ENCODE peak calls at places on chromosomes 5 and 9, in four cellular contexts. One of them, this sample, is unnamed.

GRCh38 chr5:102018690-102019089 is 277.4 kb downstream of the SLCO4C1 start:
- DNase-seq in IMR-90: no peak
- DNase-seq in PC-3: no peak
- DNase-seq in CD8-positive, alpha-beta T cell: no peak
- DNase-seq in this sample: peak; percentile 10

GRCh38 chr5:97162045-97162444 is 19.6 kb upstream of the LIX1 start:
- DNase-seq in PC-3: peak; percentile 87
- DNase-seq in CD8-positive, alpha-beta T cell: no peak
- DNase-seq in IMR-90: peak; percentile 84
- DNase-seq in this sample: peak; percentile 86

GRCh38 chr5:112757468-112758208 is 20.0 kb downstream of the APC start:
- DNase-seq in IMR-90: peak; percentile 68
- DNase-seq in PC-3: peak; percentile 79
- DNase-seq in CD8-positive, alpha-beta T cell: no peak
- DNase-seq in this sample: peak; percentile 78

GRCh38 chr9:133119039-133119438 is 2.0 kb downstream of the RALGDS start:
- DNase-seq in PC-3: no peak
- DNase-seq in IMR-90: no peak
- DNase-seq in CD8-positive, alpha-beta T cell: no peak
- DNase-seq in this sample: no peak

GRCh38 chr5:175484824-175485223 is 6.5 kb downstream of the SFXN1 start:
- DNase-seq in PC-3: no peak
- DNase-seq in CD8-positive, alpha-beta T cell: no peak
- DNase-seq in IMR-90: no peak
- DNase-seq in this sample: no peak

GRCh38 chr9:73269430-73270101 is 117.9 kb downstream of the ANXA1 start:
- DNase-seq in CD8-positive, alpha-beta T cell: no peak
- DNase-seq in PC-3: peak; percentile 38
- DNase-seq in IMR-90: peak; percentile 2
- DNase-seq in this sample: peak; percentile 72

GRCh38 chr5:84816746-84817547 is 432.3 kb upstream of the EDIL3 start:
- DNase-seq in PC-3: no peak
- DNase-seq in CD8-positive, alpha-beta T cell: no peak
- DNase-seq in IMR-90: peak; percentile 29
- DNase-seq in this sample: no peak

GRCh38 chr5:81183811-81184748 is 49.0 kb upstream of the CKMT2 start:
- DNase-seq in PC-3: no peak
- DNase-seq in IMR-90: no peak
- DNase-seq in CD8-positive, alpha-beta T cell: no peak
- DNase-seq in this sample: no peak

GRCh38 chr9:72894342-72894741 is 58.5 kb downstream of the ALDH1A1 start:
- DNase-seq in IMR-90: peak; percentile 4
- DNase-seq in PC-3: no peak
- DNase-seq in CD8-positive, alpha-beta T cell: no peak
- DNase-seq in this sample: no peak

GRCh38 chr5:130836729-130837660 is 328.1 kb downstream of the HINT1 start:
- DNase-seq in CD8-positive, alpha-beta T cell: no peak
- DNase-seq in IMR-90: no peak
- DNase-seq in PC-3: peak; percentile 54
- DNase-seq in this sample: peak; percentile 68

GRCh38 chr9:127598839-127599549 is 13.1 kb upstream of the STXBP1 start:
- DNase-seq in PC-3: no peak
- DNase-seq in CD8-positive, alpha-beta T cell: no peak
- DNase-seq in IMR-90: no peak
- DNase-seq in this sample: no peak

GRCh38 chr5:60586307-60586901 is 113.6 kb downstream of the DEPDC1B start:
- DNase-seq in CD8-positive, alpha-beta T cell: no peak
- DNase-seq in IMR-90: peak; percentile 50
- DNase-seq in PC-3: peak; percentile 12
- DNase-seq in this sample: peak; percentile 64

This sample was measured in DMS53.